ENCODE peak calls at places on chromosome X, in four cellular contexts. Y is glutamatergic neuron; S is choroid plexus epithelial cell; N is stimulated activated CD4-positive, alpha-beta T cell treated with anti-CD3 and anti-CD28 coated beads, Interleukin-4, amount 100 ng/mL, for 24 hours. D is an unnamed sample.

GRCh38 chrX:107712231-107713204 is 63.1 kb downstream of the TSC22D3 start:
- DNase-seq in Y (no peak), S (peak; percentile 72), N (no peak), D (no peak)

GRCh38 chrX:68743754-68744153 is 85.1 kb upstream of the EFNB1 start:
- DNase-seq in Y (no peak), S (no peak), N (no peak), D (no peak)

GRCh38 chrX:124963717-124964116 is 356.0 kb upstream of the TEX13C start:
- DNase-seq in Y (no peak), S (no peak), N (no peak), D (no peak)

GRCh38 chrX:70262952-70263567 is 3.1 kb upstream of the P2RY4 start:
- DNase-seq in Y (peak; percentile 60), S (peak; percentile 49), N (peak; percentile 11), D (peak; percentile 43)

GRCh38 chrX:130125090-130125489 is 14.8 kb upstream of the ELF4 start:
- DNase-seq in Y (no peak), S (no peak), N (no peak), D (no peak)

GRCh38 chrX:71212536-71212935 is 10.5 kb upstream of the GJB1 start:
- DNase-seq in Y (no peak), S (no peak), N (no peak), D (no peak)

GRCh38 chrX:130539721-130540321 is 138.0 kb downstream of the RBMX2 start:
- DNase-seq in Y (peak; percentile 45), S (peak; percentile 67), N (peak; percentile 25), D (peak; percentile 57)

GRCh38 chrX:70554523-70554922 is 109.9 kb downstream of the DLG3 start:
- DNase-seq in Y (no peak), S (no peak), N (no peak), D (no peak)

GRCh38 chrX:37314526-37314925 is 34.6 kb upstream of the PRRG1 start:
- DNase-seq in Y (no peak), S (peak; percentile 73), N (no peak), D (no peak)

D was measured in A673.